ENCODE peak calls at places on chromosomes 6 and 20, in seven cellular contexts. C, P, S, F, D, B and U are unnamed samples.

GRCh38 chr20:1871807-1872455 is 23.3 kb upstream of the SIRPA start:
- DNase-seq in D (peak), B (no peak), S (no peak), C (no peak), P (no peak), F (no peak), U (no peak)

GRCh38 chr20:38357653-38358207 is 11.4 kb downstream of the LBP start:
- DNase-seq in S (no peak), B (no peak), C (no peak), F (no peak), D (no peak), P (no peak), U (no peak)

GRCh38 chr20:57772349-57772964 is 62.6 kb upstream of the PMEPA1 start:
- DNase-seq in F (no peak), P (no peak), D (no peak), B (no peak), C (no peak), S (no peak), U (peak)

GRCh38 chr20:58850693-58851174 is at the start of gene GNAS-AS1:
- DNase-seq in B (peak), P (no peak), F (peak), C (peak), D (peak), S (peak), U (no peak)

GRCh38 chr6:79672631-79673065 is 41.5 kb downstream of the SH3BGRL2 start:
- DNase-seq in B (no peak), P (peak), C (no peak), S (no peak), F (no peak), D (no peak), U (no peak)

GRCh38 chr20:58214310-58214709 is 14.1 kb downstream of the ANKRD60 start:
- DNase-seq in S (no peak), C (no peak), B (no peak), P (no peak), D (no peak), F (no peak), U (no peak)

GRCh38 chr20:19777311-19777710 is 19.3 kb downstream of the RIN2 start:
- DNase-seq in F (no peak), C (no peak), P (no peak), B (no peak), S (no peak), D (no peak), U (no peak)

GRCh38 chr6:154614101-154614500 is 103.6 kb upstream of the CNKSR3 start:
- DNase-seq in S (no peak), P (no peak), F (no peak), B (no peak), D (no peak), C (no peak), U (no peak)

GRCh38 chr6:73927421-73927820 is 231.4 kb downstream of the CD109 start:
- DNase-seq in F (no peak), C (no peak), S (no peak), P (no peak), D (no peak), B (no peak), U (no peak)

GRCh38 chr6:146775227-146775626 is 176.5 kb downstream of the ADGB start:
- DNase-seq in P (no peak), B (no peak), D (no peak), S (no peak), F (no peak), C (no peak), U (no peak)

GRCh38 chr6:47009583-47009982 is 32.5 kb downstream of the ADGRF1 start:
- DNase-seq in S (no peak), B (no peak), D (no peak), P (no peak), C (no peak), F (no peak), U (no peak)

GRCh38 chr20:23339986-23340385 is 10.6 kb upstream of the NXT1 start:
- DNase-seq in B (no peak), F (no peak), D (no peak), C (no peak), S (no peak), P (no peak), U (no peak)

GRCh38 chr6:169702640-169703246 is 817 bp downstream of the C6orf120 start:
- DNase-seq in B (no peak), D (no peak), S (peak), C (peak), P (no peak), F (peak), U (peak)

GRCh38 chr20:23257848-23258746 is 92.5 kb upstream of the NXT1 start:
- DNase-seq in C (no peak), S (no peak), B (no peak), D (no peak), P (no peak), F (no peak), U (no peak)

GRCh38 chr20:1417273-1417672 is 24.4 kb upstream of the FKBP1A start:
- DNase-seq in D (no peak), P (peak), C (no peak), B (no peak), F (no peak), S (no peak), U (no peak)

GRCh38 chr20:17904027-17904426 is 64.6 kb downstream of the SNX5 start:
- DNase-seq in P (no peak), S (no peak), C (no peak), D (peak), F (no peak), B (no peak), U (no peak)

GRCh38 chr6:137830562-137830961 is 36.5 kb upstream of the TNFAIP3 start:
- DNase-seq in S (no peak), F (no peak), B (no peak), D (no peak), P (no peak), C (no peak), U (no peak)

GRCh38 chr6:24228681-24229255 is 102.8 kb downstream of the NRSN1 start:
- DNase-seq in C (no peak), S (no peak), F (no peak), P (no peak), D (no peak), B (no peak), U (no peak)

GRCh38 chr20:31835977-31836852 is 9.2 kb downstream of the FOXS1 start:
- DNase-seq in C (peak), B (no peak), D (peak), F (no peak), S (peak), P (peak), U (no peak)

GRCh38 chr6:90788781-90789180 is 201.9 kb upstream of the MAP3K7 start:
- DNase-seq in D (no peak), S (no peak), C (no peak), F (no peak), P (no peak), B (no peak), U (no peak)

GRCh38 chr6:15441215-15441868 is 195.5 kb downstream of the JARID2 start:
- DNase-seq in D (no peak), C (no peak), S (peak), P (peak), B (no peak), F (no peak), U (no peak)
- TF ChIP-seq POLR2AphosphoS5 in D (no peak), C (no peak), S (no peak), P (no peak), B (no peak), F (no peak), U (no peak)

DNA sequence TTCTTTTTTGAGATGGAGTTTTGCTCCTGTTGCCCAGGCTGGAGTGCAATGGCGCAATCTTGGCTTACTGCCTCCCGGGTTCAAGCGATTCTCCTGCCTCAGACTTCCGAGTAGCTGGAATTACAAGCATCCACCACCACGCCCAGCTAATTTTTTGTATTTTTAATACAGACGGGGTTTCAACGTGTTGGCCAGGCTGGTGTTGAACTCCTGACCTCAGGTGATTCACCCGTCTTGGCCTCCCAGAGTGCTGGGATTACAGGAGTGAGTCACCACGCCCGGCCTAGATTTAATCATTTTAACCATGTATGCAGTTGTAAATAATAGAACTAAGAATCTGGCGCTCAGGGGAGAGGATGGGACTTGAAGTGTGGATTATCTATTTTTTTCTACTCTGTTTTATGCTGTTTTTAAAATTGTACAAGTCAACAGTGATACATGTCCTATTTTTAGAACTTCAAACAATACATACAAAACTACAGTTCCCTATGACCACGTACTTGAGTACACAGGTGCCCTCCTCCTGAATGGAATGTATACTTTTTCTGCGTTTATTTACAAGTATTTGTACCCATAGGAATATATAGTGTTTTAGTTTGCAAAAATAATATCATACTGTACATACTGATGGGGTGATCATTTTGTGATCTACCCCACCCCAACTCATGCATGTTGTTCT is 27.8 kb downstream of the ITCH start:
- DNase-seq in S (peak), D (no peak), B (no peak), F (no peak), C (peak), P (peak), U (peak)
- TF ChIP-seq POLR2AphosphoS5 in S (no peak), D (no peak), B (no peak), F (no peak), C (no peak), P (peak), U (no peak)

DNA sequence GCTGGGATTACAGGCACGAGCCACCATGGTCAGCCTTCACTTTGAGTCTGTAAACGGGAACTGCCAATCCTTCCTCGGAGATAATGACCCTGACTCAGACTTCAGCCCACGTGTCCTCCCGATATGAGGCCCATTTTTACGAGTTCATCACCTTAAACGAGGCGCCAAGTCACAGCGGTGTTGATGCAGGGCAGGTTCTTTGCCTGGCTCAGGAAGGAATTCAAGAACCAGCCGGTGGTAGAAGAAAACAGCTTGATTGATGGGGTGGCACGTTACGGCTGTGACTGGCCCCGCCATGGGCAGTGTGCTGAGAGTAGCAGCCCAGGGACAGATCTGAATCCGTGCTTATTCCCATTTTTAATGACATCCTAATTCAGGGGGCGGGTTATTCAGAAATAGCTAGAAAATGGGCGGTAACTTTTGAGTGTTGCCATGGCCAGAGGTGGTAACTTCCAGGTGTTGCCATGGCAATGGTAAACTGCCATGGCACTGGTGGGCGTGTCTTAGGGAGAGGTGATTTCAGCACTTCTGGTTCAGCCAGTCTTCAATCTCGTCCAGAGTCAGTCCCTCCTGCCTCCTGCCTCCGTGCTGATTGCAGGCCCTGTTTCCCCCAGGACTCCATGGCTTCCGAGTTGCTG is 9.1 kb upstream of the MAP1LC3A start:
- DNase-seq in F (peak), C (no peak), P (peak), D (no peak), B (no peak), S (peak), U (no peak)
- TF ChIP-seq POLR2AphosphoS5 in F (peak), C (no peak), P (no peak), D (no peak), B (no peak), S (no peak), U (no peak)

DNA sequence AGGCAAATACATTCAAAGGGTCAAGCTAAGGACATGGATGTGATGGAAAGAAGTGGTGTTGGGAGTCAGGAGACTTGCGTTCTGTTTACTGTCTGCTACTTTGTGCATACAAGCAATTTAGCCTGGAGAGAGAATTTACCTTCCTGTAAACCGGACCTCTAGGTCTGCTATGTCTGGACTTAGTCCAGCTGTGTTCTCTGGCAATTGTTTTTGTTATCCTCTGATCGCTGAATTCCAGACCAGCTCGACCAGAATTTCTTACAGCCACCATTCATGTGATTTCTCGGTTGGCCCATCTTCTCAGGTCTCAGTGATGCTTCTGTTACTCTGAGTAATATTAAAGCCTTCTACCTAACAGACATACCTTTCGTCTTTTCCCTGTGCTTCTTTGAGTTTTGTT is 75.2 kb downstream of the LRRC1 start:
- DNase-seq in P (no peak), F (peak), C (no peak), D (no peak), S (no peak), B (no peak), U (no peak)
- TF ChIP-seq POLR2AphosphoS5 in P (no peak), F (peak), C (no peak), D (no peak), S (no peak), B (no peak), U (no peak)

DNA sequence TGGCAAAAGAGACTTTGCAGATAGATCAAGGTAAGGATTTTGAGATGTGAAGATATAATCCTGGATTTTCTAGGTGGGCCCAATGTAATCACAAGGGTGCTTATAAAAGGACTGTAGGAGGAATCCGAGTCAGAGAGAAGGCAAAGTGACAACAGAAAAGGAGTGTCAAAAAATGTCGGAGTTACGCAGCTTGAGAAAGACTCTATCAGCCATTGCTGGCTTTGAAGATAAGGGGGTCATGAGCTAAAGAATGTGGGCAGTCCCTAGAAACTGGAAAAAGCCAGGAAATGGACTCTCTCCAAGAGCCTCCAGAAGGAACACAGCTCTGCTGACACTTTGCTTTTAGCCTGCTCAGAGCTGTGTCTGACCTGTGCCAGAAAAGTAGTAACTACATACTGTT is 8.7 kb upstream of the RWDD1 start:
- DNase-seq in C (no peak), D (no peak), F (no peak), P (no peak), B (no peak), S (no peak), U (no peak)
- TF ChIP-seq POLR2AphosphoS5 in C (no peak), D (no peak), F (no peak), P (no peak), B (no peak), S (no peak), U (no peak)

DNA sequence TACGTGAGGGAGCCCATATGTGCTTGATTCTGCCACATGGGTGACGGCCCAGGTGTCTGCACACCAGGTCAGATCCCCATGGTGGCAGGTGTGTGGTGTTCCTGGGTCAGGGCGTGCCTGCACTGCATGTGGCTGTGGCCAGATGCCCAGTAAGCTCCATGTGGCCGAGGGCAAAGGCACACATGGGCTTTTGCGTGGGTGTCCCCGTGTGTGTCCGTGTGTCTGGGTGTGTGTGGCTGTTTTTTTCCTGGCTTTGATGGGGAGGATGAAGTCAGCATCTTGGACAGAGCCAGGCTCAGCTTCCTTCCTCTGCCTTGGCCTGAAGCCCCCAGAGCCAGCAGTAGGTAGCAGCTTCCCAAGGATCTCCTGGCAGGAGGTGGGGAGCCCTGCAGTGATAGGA is 1.5 kb upstream of the TNXB start:
- DNase-seq in C (peak), S (no peak), P (no peak), F (no peak), D (no peak), B (no peak), U (no peak)
- TF ChIP-seq POLR2AphosphoS5 in C (no peak), S (no peak), P (peak), F (no peak), D (no peak), B (peak), U (no peak)